ENCODE peak calls at places on chromosomes 6 and 20, in six cellular contexts. V is WTC11, Q is HCT116, W is K562, J is GM12878, K is HepG2. M is an unnamed sample.

GRCh38 chr20:35312348-35312747 is 20.1 kb upstream of the FAM83C start:
- DNase-seq in V (no peak), Q (peak; percentile 62), W (no peak), J (peak; percentile 7), K (peak; percentile 54), M (no peak)

GRCh38 chr6:40146902-40147301 is 212.6 kb upstream of the MOCS1 start:
- DNase-seq in V (no peak), Q (no peak), W (no peak), J (no peak), K (no peak), M (no peak)

GRCh38 chr6:142279350-142280180 is 22.2 kb upstream of the ADGRG6 start:
- DNase-seq in V (no peak), Q (no peak), W (no peak), J (no peak), K (peak; percentile 81), M (no peak)

GRCh38 chr6:70210462-70210861 is 92.4 kb downstream of the COL9A1 start:
- DNase-seq in V (no peak), Q (no peak), W (no peak), J (no peak), K (peak; percentile 14), M (no peak)

GRCh38 chr20:25314497-25315417 is 66.9 kb downstream of the PYGB start:
- DNase-seq in V (peak; percentile 25), Q (no peak), W (no peak), J (no peak), K (no peak), M (no peak)

GRCh38 chr6:51959744-51960383 is 127.5 kb downstream of the PKHD1 start:
- DNase-seq in V (peak; percentile 80), Q (peak; percentile 43), W (peak; percentile 50), J (peak; percentile 38), K (peak; percentile 70), M (peak; percentile 49)

GRCh38 chr6:36596359-36596758 is 2.2 kb downstream of the SRSF3 start:
- DNase-seq in V (no peak), Q (no peak), W (no peak), J (no peak), K (no peak), M (no peak)

GRCh38 chr20:32811886-32812285 is 7.9 kb upstream of the MAPRE1 start:
- DNase-seq in V (no peak), Q (no peak), W (no peak), J (no peak), K (no peak), M (no peak)

GRCh38 chr6:139644821-139645220 is 270.4 kb upstream of the CITED2 start:
- DNase-seq in V (no peak), Q (no peak), W (no peak), J (no peak), K (no peak), M (no peak)

GRCh38 chr6:26576929-26577719 is 19.6 kb upstream of the ABT1 start:
- DNase-seq in V (peak; percentile 83), Q (peak; percentile 84), W (peak; percentile 60), J (no peak), K (peak; percentile 75), M (peak; percentile 88)

GRCh38 chr20:63542031-63542559 is 4.9 kb upstream of the PTK6 start:
- DNase-seq in V (no peak), Q (no peak), W (peak; percentile 44), J (no peak), K (no peak), M (no peak)

GRCh38 chr20:3074812-3075211 is 3.4 kb downstream of the OXT start:
- DNase-seq in V (no peak), Q (no peak), W (no peak), J (no peak), K (no peak), M (no peak)

GRCh38 chr6:11869656-11870340 is 91.2 kb upstream of the ADTRP start:
- DNase-seq in V (no peak), Q (no peak), W (no peak), J (no peak), K (no peak), M (no peak)

GRCh38 chr6:160217073-160217472 is 41.5 kb downstream of the SLC22A2 start:
- DNase-seq in V (no peak), Q (no peak), W (no peak), J (no peak), K (no peak), M (no peak)

GRCh38 chr6:38169826-38170526 is 350.4 kb downstream of the ZFAND3 start:
- DNase-seq in V (peak; percentile 53), Q (no peak), W (no peak), J (no peak), K (no peak), M (no peak)

GRCh38 chr6:159512571-159512970 is 180.5 kb downstream of the SOD2 start:
- DNase-seq in V (no peak), Q (no peak), W (no peak), J (no peak), K (no peak), M (no peak)

GRCh38 chr20:46808565-46808964 is 86.1 kb upstream of the EYA2 start:
- DNase-seq in V (no peak), Q (no peak), W (no peak), J (no peak), K (no peak), M (no peak)

GRCh38 chr20:46807998-46808397 is 86.6 kb upstream of the EYA2 start:
- DNase-seq in V (no peak), Q (no peak), W (no peak), J (no peak), K (no peak), M (no peak)

GRCh38 chr20:46811328-46812084 is 83.1 kb upstream of the EYA2 start:
- DNase-seq in V (peak; percentile 24), Q (no peak), W (no peak), J (no peak), K (no peak), M (peak; percentile 53)

GRCh38 chr20:46810442-46811327 is 84.0 kb upstream of the EYA2 start:
- DNase-seq in V (no peak), Q (no peak), W (no peak), J (no peak), K (no peak), M (no peak)

DNA sequence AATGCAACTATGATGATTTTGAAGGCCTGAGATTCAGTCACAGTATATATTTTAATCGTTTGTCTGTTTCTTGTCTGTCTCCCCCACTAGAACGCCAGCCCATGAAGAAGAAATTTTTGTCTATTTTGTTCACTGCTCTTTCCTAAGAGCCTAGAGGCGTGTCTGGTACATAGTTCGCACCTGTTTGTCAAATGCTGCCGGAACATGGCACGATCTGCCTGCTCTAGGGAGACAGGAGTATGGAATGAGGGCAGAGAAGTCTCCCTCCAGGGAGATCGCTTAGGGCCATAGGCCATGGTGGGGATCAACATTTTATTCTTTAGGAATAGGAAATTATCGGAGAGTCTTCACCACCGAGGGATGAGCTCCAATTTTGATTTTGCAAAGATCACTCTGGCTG is 84.7 kb upstream of the EYA2 start:
- DNase-seq in V (no peak), Q (no peak), W (no peak), J (no peak), K (no peak), M (no peak)
- TF ChIP-seq SP1 in V (no peak), Q (no peak), W (no peak), J (no peak), K (no peak), M (no peak)

GRCh38 chr20:44714701-44715494 is at the start of gene CCN5:
- DNase-seq in V (no peak), Q (peak; percentile 32), W (peak; percentile 30), J (no peak), K (peak; percentile 68), M (no peak)
- TF ChIP-seq ATF3 in V (no peak), Q (no peak), W (no peak), J (no peak), K (no peak), M (no peak)

GRCh38 chr6:14950103-14950969 is 295.5 kb upstream of the JARID2 start:
- DNase-seq in V (no peak), Q (no peak), W (no peak), J (no peak), K (no peak), M (no peak)

GRCh38 chr6:14943116-14943515 is 302.8 kb upstream of the JARID2 start:
- DNase-seq in V (no peak), Q (no peak), W (no peak), J (no peak), K (no peak), M (no peak)

GRCh38 chr6:14948586-14949245 is 297.2 kb upstream of the JARID2 start:
- DNase-seq in V (no peak), Q (no peak), W (no peak), J (no peak), K (no peak), M (no peak)

GRCh38 chr6:14945461-14946210 is 300.2 kb upstream of the JARID2 start:
- DNase-seq in V (no peak), Q (no peak), W (no peak), J (no peak), K (no peak), M (no peak)

GRCh38 chr6:14944593-14944992 is 301.3 kb upstream of the JARID2 start:
- DNase-seq in V (no peak), Q (no peak), W (no peak), J (no peak), K (no peak), M (no peak)
- TF ChIP-seq SP1 in V (no peak), Q (no peak), W (no peak), J (no peak), K (no peak), M (no peak)

GRCh38 chr6:157929765-157930319 is 51.8 kb upstream of the SYNJ2 start:
- DNase-seq in V (no peak), Q (no peak), W (no peak), J (no peak), K (no peak), M (no peak)
- TF ChIP-seq ATF3 in V (no peak), Q (no peak), W (no peak), J (no peak), K (no peak), M (no peak)

GRCh38 chr6:168333471-168333870 is 13.9 kb upstream of the DACT2 start:
- DNase-seq in V (no peak), Q (no peak), W (peak; percentile 43), J (no peak), K (no peak), M (no peak)

GRCh38 chr6:168332020-168332419 is 12.4 kb upstream of the DACT2 start:
- DNase-seq in V (no peak), Q (no peak), W (no peak), J (no peak), K (no peak), M (no peak)

GRCh38 chr6:168333039-168333438 is 13.5 kb upstream of the DACT2 start:
- DNase-seq in V (no peak), Q (peak; percentile 29), W (peak; percentile 80), J (no peak), K (peak; percentile 44), M (no peak)

GRCh38 chr6:168330403-168330802 is 10.8 kb upstream of the DACT2 start:
- DNase-seq in V (no peak), Q (no peak), W (no peak), J (no peak), K (no peak), M (no peak)

DNA sequence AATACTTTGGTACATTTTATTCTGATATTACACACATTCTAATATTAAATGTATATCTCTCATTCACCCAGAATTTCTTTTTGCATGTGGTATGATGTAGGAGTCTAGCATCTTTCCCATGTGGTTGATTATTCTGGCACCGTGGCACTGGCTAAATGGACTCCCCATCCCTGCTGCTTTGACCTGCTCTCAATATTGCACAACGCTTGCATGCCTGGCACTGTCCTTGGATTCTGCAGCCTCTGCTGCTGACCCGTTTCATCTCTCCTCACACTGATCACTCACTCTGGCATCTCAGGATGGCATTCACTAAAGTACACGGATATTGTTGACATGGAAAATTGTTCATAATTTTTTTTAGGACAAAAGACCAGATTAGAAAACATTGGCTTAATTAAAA is 11.5 kb upstream of the DACT2 start:
- DNase-seq in V (no peak), Q (no peak), W (no peak), J (no peak), K (peak; percentile 80), M (no peak)
- TF ChIP-seq SP1 in V (no peak), Q (no peak), W (no peak), J (no peak), K (no peak), M (no peak)

M was measured in H1.